ENCODE peak calls at places on chromosomes 12 and 14, in five cellular contexts. M is sigmoid colon, P is stomach, G is esophagus muscularis mucosa, F is A549. O is an unnamed sample. For H3K4me1, the result is how much of the 10 kb centered on the place peaks cover.

GRCh38 chr12:132444283-132444682 is 45.7 kb upstream of the FBRSL1 start:
- DNase-seq in M (no peak), P (no peak), F (no peak), G (no peak), O (no peak)

GRCh38 chr12:12600659-12601058 is 11.0 kb upstream of the CREBL2 start:
- DNase-seq in F (peak), P (no peak), M (no peak), G (no peak), O (no peak)

GRCh38 chr14:52902971-52903385 is 47.9 kb downstream of the FERMT2 start:
- DNase-seq in P (no peak), G (no peak), F (peak), M (no peak), O (no peak)

GRCh38 chr14:54567634-54568561 is 970 bp downstream of the SAMD4A start:
- DNase-seq in M (peak), G (no peak), P (peak), F (peak), O (peak)

GRCh38 chr14:104723651-104724406 is at the start of gene ADSS1:
- DNase-seq in P (peak), F (peak), G (no peak), M (no peak), O (peak)

GRCh38 chr14:87868920-87869319 is 124.1 kb downstream of the GALC start:
- DNase-seq in F (no peak), G (no peak), P (no peak), M (no peak), O (no peak)

GRCh38 chr14:34275038-34275437 is 187.0 kb downstream of the SPTSSA start:
- DNase-seq in M (no peak), F (no peak), P (no peak), G (no peak), O (no peak)

GRCh38 chr12:44159211-44159610 is 323.3 kb downstream of the TMEM117 start:
- DNase-seq in P (no peak), F (no peak), G (no peak), M (no peak), O (no peak)

GRCh38 chr12:33588082-33588712 is 148.6 kb upstream of the SYT10 start:
- DNase-seq in F (peak), P (no peak), G (no peak), M (no peak), O (no peak)

GRCh38 chr12:24476310-24476709 is 472.6 kb downstream of the BCAT1 start:
- DNase-seq in M (no peak), P (no peak), G (no peak), F (no peak), O (no peak)

GRCh38 chr12:89863332-89863938 is 154.8 kb upstream of the ATP2B1 start:
- DNase-seq in G (no peak), M (no peak), P (no peak), F (no peak), O (no peak)

GRCh38 chr12:34400986-34401658 is 378.8 kb downstream of the ALG10 start:
- DNase-seq in M (peak), G (peak), P (peak), F (no peak), O (peak)

GRCh38 chr14:64089920-64090319 is 204.3 kb downstream of the ESR2 start:
- DNase-seq in M (no peak), F (no peak), P (no peak), G (no peak), O (no peak)

GRCh38 chr12:21073822-21074460 is 57.1 kb upstream of the SLCO1B1 start:
- DNase-seq in F (peak), G (no peak), M (no peak), P (no peak), O (no peak)

GRCh38 chr12:26369588-26369987 is 174.2 kb downstream of the SSPN start:
- DNase-seq in M (no peak), F (peak), P (no peak), G (no peak), O (no peak)

GRCh38 chr12:116423053-116423452 is 136.1 kb upstream of the MAP1LC3B2 start:
- DNase-seq in P (no peak), M (no peak), F (no peak), G (no peak), O (no peak)

GRCh38 chr12:123543541-123543940 is 10.0 kb upstream of the RILPL1 start:
- DNase-seq in M (no peak), F (no peak), G (no peak), P (no peak), O (no peak)

GRCh38 chr12:116779597-116779996 is 41.5 kb downstream of the RNFT2 start:
- DNase-seq in P (no peak), M (no peak), F (no peak), G (no peak), O (no peak)

GRCh38 chr14:88660056-88660455 is 97.2 kb downstream of the ZC3H14 start:
- DNase-seq in P (no peak), F (no peak), M (no peak), G (no peak), O (no peak)

GRCh38 chr14:53509227-53509822 is 356.2 kb upstream of the DDHD1 start:
- DNase-seq in G (no peak), F (no peak), M (peak), P (no peak), O (peak)

GRCh38 chr12:119423285-119423684 is 88.8 kb downstream of the CCDC60 start:
- DNase-seq in F (no peak), P (no peak), M (no peak), G (no peak), O (no peak)

GRCh38 chr12:55969356-55969755 is 2.7 kb downstream of the CDK2 start:
- DNase-seq in M (no peak), G (no peak), P (no peak), F (no peak), O (no peak)

GRCh38 chr14:101102875-101103274 is 199.4 kb upstream of the RTL1 start:
- DNase-seq in F (no peak), P (no peak), M (peak), G (peak), O (peak)

GRCh38 chr14:100445436-100446088 is 122.4 kb downstream of the SLC25A47 start:
- DNase-seq in G (no peak), F (no peak), P (no peak), M (no peak), O (no peak)

GRCh38 chr14:88277205-88277604 is 45.9 kb downstream of the KCNK10 start:
- DNase-seq in G (no peak), P (no peak), F (no peak), M (no peak), O (no peak)

GRCh38 chr12:108567974-108568652 is 5.7 kb downstream of the ISCU start:
- DNase-seq in F (no peak), G (no peak), P (no peak), M (no peak), O (no peak)

GRCh38 chr12:99644629-99645028 is 2.9 kb upstream of the GARIN6 start:
- DNase-seq in P (no peak), G (no peak), M (no peak), F (no peak), O (no peak)

GRCh38 chr12:106840217-106840616 is 65.7 kb downstream of the RIC8B start:
- DNase-seq in G (no peak), P (no peak), M (no peak), F (peak), O (no peak)

GRCh38 chr14:68695326-68695768 is 97.5 kb downstream of the ZFP36L1 start:
- DNase-seq in G (no peak), M (peak), F (peak), P (no peak), O (no peak)
- TF ChIP-seq EP300 in G (no peak), M (no peak), F (peak), P (no peak), O (no peak)

GRCh38 chr12:58000499-58000898 is 59.1 kb downstream of the ATP23 start:
- DNase-seq in F (no peak), G (no peak), P (no peak), M (no peak), O (no peak)
- TF ChIP-seq POLR2A in F (no peak), G (no peak), P (no peak), M (no peak), O (no peak)

GRCh38 chr14:103395245-103395644 is 10.0 kb downstream of the MARK3 start:
- DNase-seq in G (no peak), M (no peak), P (no peak), F (no peak), O (no peak)
- H3K4me1 ChIP-seq in G (half or more), M (under half), P (half or more), F (half or more), O (under half)

GRCh38 chr12:15453613-15454012 is 131.3 kb downstream of the PTPRO start:
- DNase-seq in F (no peak), G (no peak), P (no peak), M (no peak), O (no peak)

DNA sequence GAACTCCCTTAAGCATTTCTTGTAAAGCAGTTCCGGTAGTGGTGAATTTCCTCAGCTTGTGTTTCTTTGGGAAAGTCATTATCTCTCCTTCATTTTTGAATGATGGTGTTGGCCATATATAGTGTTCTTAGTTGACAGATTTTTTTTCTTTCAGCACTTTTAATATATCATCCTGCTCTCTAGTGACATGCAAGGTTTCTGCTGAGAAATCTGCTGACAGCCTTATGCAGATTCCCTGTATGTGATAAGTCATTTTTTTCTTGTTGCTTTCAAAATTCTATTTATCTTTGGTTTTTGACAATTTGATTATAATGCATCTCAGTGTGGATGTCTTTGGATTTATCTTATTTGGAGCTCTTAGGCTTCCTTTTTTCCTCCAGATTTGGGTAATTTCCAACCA is 135.7 kb downstream of the PTPRO start:
- DNase-seq in F (no peak), M (no peak), G (no peak), P (no peak), O (no peak)
- TF ChIP-seq EP300 in F (no peak), M (no peak), G (no peak), P (no peak), O (no peak)

GRCh38 chr12:48865141-48865440 is 579 bp downstream of the RND1 start:
- DNase-seq in P (no peak), M (no peak), F (no peak), G (no peak), O (no peak)
- TF ChIP-seq POLR2A in P (no peak), M (no peak), F (no peak), G (no peak), O (no peak)

GRCh38 chr14:93969082-93969828 is 7.1 kb downstream of the ASB2 start:
- DNase-seq in F (no peak), M (no peak), G (no peak), P (no peak), O (no peak)
- H3K4me1 ChIP-seq in F (under half), M (under half), G (half or more), P (half or more), O (under half)

GRCh38 chr14:68144051-68144681 is 324.6 kb downstream of the RAD51B start:
- DNase-seq in M (peak), F (peak), G (peak), P (no peak), O (peak)
- TF ChIP-seq EP300 in M (peak), F (no peak), G (peak), P (peak), O (no peak)

DNA sequence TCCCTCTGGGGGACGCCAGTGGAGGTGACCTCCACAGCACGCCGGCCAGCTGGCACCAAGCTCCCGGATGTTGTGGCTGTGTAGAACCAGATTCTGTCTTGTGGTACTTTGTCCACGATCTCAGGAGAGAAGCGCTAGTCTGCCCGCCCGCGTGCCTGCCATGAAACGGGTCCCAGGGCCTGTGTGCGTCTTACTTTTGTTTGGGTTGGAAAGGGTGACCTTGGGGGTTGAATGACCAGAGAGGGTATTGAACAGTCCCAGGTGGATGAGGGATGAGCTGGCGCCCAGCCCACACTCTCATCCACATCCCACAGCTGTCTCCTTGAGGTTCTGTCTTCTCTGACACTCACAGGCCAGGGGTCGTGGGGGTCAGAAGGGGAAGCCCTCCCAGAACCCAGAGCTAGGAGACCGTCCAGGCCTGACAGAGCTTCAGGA is 78.3 kb downstream of the WDR20 start:
- DNase-seq in F (no peak), M (no peak), P (no peak), G (no peak), O (no peak)
- TF ChIP-seq POLR2A in F (no peak), M (no peak), P (no peak), G (no peak), O (no peak)